ENCODE peak calls at places on chromosomes 11 and 22, in ten cellular contexts. D is ovary; R is kidney tubule cell; G is DMS153; K is RPMI8226; J is lower lobe of right lung; T is RCC 7860; S is dermis microvascular lymphatic vessel endothelial cell; L is stimulated activated CD4-positive, alpha-beta T cell treated with anti-CD3 and anti-CD28 coated beads, Interleukin-12 subunit alpha, Interleukin-12 subunit beta, amount 100 ng/mL, for 24 hours; V is fibroblast of mammary gland. E is an unnamed sample.

GRCh38 chr22:35328472-35328885 is 28.8 kb downstream of the TOM1 start:
- DNase-seq in D (no peak), R (no peak), G (no peak), K (no peak), J (peak; percentile 78), T (no peak), S (peak; percentile 50), L (no peak), V (no peak), E (no peak)

GRCh38 chr11:62713343-62713742 is 5.9 kb downstream of the GNG3 start:
- DNase-seq in D (no peak), R (peak; percentile 84), G (no peak), K (no peak), J (no peak), T (peak; percentile 10), S (no peak), L (no peak), V (no peak), E (no peak)

GRCh38 chr22:29342577-29343312 is 27.2 kb upstream of the RASL10A start:
- DNase-seq in D (no peak), R (no peak), G (no peak), K (no peak), J (no peak), T (no peak), S (no peak), L (no peak), V (no peak), E (no peak)

GRCh38 chr11:66056541-66056940 is 4.4 kb downstream of the SF3B2 start:
- DNase-seq in D (no peak), R (no peak), G (no peak), K (no peak), J (no peak), T (no peak), S (no peak), L (no peak), V (no peak), E (no peak)

GRCh38 chr11:9092846-9093778 is 1.7 kb upstream of the SCUBE2 start:
- DNase-seq in D (no peak), R (no peak), G (peak; percentile 22), K (peak; percentile 12), J (no peak), T (no peak), S (peak; percentile 30), L (no peak), V (peak; percentile 11), E (no peak)

GRCh38 chr22:42937164-42937854 is 77.6 kb downstream of the PACSIN2 start:
- DNase-seq in D (no peak), R (peak; percentile 91), G (no peak), K (peak; percentile 35), J (peak; percentile 85), T (peak; percentile 80), S (peak; percentile 63), L (peak; percentile 22), V (peak; percentile 85), E (no peak)

GRCh38 chr11:44246726-44247125 is 63.2 kb downstream of the ALX4 start:
- DNase-seq in D (no peak), R (no peak), G (no peak), K (no peak), J (no peak), T (no peak), S (no peak), L (no peak), V (peak; percentile 68), E (no peak)

GRCh38 chr22:45442120-45442519 is 28.6 kb downstream of the RIBC2 start:
- DNase-seq in D (no peak), R (no peak), G (no peak), K (no peak), J (no peak), T (no peak), S (no peak), L (no peak), V (no peak), E (no peak)

GRCh38 chr11:117009905-117010605 is 88.2 kb downstream of the SIK3 start:
- DNase-seq in D (no peak), R (no peak), G (no peak), K (no peak), J (no peak), T (no peak), S (no peak), L (no peak), V (no peak), E (no peak)

GRCh38 chr22:30301995-30302809 is 12.9 kb upstream of the CASTOR1 start:
- DNase-seq in D (no peak), R (peak; percentile 50), G (no peak), K (peak; percentile 74), J (peak; percentile 79), T (no peak), S (no peak), L (no peak), V (peak; percentile 86), E (no peak)

GRCh38 chr11:117421041-117421440 is 93.4 kb downstream of the CEP164 start:
- DNase-seq in D (no peak), R (peak; percentile 5), G (no peak), K (no peak), J (no peak), T (no peak), S (no peak), L (no peak), V (no peak), E (no peak)

GRCh38 chr22:49011379-49011768 is 816.3 kb downstream of the BRD1 start:
- DNase-seq in D (no peak), R (no peak), G (no peak), K (no peak), J (peak; percentile 29), T (no peak), S (no peak), L (no peak), V (no peak), E (no peak)

GRCh38 chr22:50305658-50306566 is 1.5 kb downstream of the PLXNB2 start:
- DNase-seq in D (peak; percentile 89), R (peak; percentile 99), G (peak; percentile 88), K (peak; percentile 69), J (peak; percentile 93), T (peak; percentile 95), S (peak; percentile 90), L (no peak), V (peak; percentile 94), E (no peak)

GRCh38 chr11:121887564-121887963 is 228.5 kb downstream of the BLID start:
- DNase-seq in D (no peak), R (no peak), G (no peak), K (no peak), J (no peak), T (no peak), S (no peak), L (no peak), V (no peak), E (no peak)

GRCh38 chr11:69178819-69179482 is 23.2 kb downstream of the SMIM38 start:
- DNase-seq in D (no peak), R (no peak), G (peak; percentile 80), K (no peak), J (no peak), T (no peak), S (no peak), L (no peak), V (no peak), E (no peak)

GRCh38 chr11:123405123-123405592 is 24.9 kb upstream of the GRAMD1B start:
- DNase-seq in D (no peak), R (no peak), G (no peak), K (no peak), J (no peak), T (no peak), S (no peak), L (no peak), V (no peak), E (no peak)

GRCh38 chr11:79262221-79262620 is 178.6 kb downstream of the TENM4 start:
- DNase-seq in D (no peak), R (no peak), G (no peak), K (no peak), J (no peak), T (no peak), S (no peak), L (no peak), V (no peak), E (no peak)

GRCh38 chr11:76462317-76462716 is 17.5 kb downstream of the EMSY start:
- DNase-seq in D (no peak), R (no peak), G (no peak), K (no peak), J (no peak), T (no peak), S (no peak), L (no peak), V (no peak), E (no peak)

GRCh38 chr11:34002420-34002819 is 49.1 kb upstream of the CAPRIN1 start:
- DNase-seq in D (no peak), R (no peak), G (peak; percentile 23), K (no peak), J (no peak), T (no peak), S (no peak), L (no peak), V (no peak), E (no peak)

GRCh38 chr11:65260756-65261590 is 789 bp upstream of the POLA2 start:
- DNase-seq in D (no peak), R (no peak), G (no peak), K (no peak), J (no peak), T (no peak), S (no peak), L (no peak), V (no peak), E (no peak)

GRCh38 chr11:129951883-129952262 is 50.8 kb downstream of the PRDM10 start:
- DNase-seq in D (no peak), R (no peak), G (no peak), K (no peak), J (no peak), T (no peak), S (no peak), L (no peak), V (no peak), E (no peak)

GRCh38 chr11:118876261-118876660 is 7.4 kb upstream of the CXCR5 start:
- DNase-seq in D (no peak), R (no peak), G (no peak), K (no peak), J (no peak), T (no peak), S (no peak), L (no peak), V (no peak), E (no peak)

GRCh38 chr22:26075233-26075632 is 94.0 kb upstream of the SEZ6L start:
- DNase-seq in D (no peak), R (no peak), G (no peak), K (no peak), J (no peak), T (no peak), S (no peak), L (no peak), V (no peak), E (no peak)

GRCh38 chr11:114179234-114179941 is 116.8 kb upstream of the NNMT start:
- DNase-seq in D (peak; percentile 71), R (no peak), G (peak; percentile 70), K (no peak), J (peak; percentile 84), T (no peak), S (peak; percentile 94), L (no peak), V (peak; percentile 99), E (no peak)

GRCh38 chr11:18111005-18111404 is 5.1 kb upstream of the SAAL1 start:
- DNase-seq in D (no peak), R (no peak), G (no peak), K (no peak), J (no peak), T (no peak), S (no peak), L (no peak), V (peak; percentile 3), E (no peak)

GRCh38 chr22:33823552-33823951 is 96.7 kb downstream of the LARGE1 start:
- DNase-seq in D (no peak), R (no peak), G (no peak), K (no peak), J (no peak), T (no peak), S (peak; percentile 4), L (no peak), V (no peak), E (no peak)

GRCh38 chr11:1766719-1767398 is 3.1 kb upstream of the CTSD start:
- DNase-seq in D (peak; percentile 13), R (no peak), G (no peak), K (no peak), J (no peak), T (no peak), S (no peak), L (no peak), V (no peak), E (no peak)

GRCh38 chr11:3044004-3044403 is 13.2 kb downstream of the CARS1 start:
- DNase-seq in D (no peak), R (no peak), G (no peak), K (no peak), J (no peak), T (no peak), S (no peak), L (no peak), V (peak; percentile 62), E (no peak)